ENCODE peak calls at places on chromosomes 16 and 17, in nine cellular contexts. One of them, this sample, is unnamed.

GRCh38 chr17:83084621-83085056 is 5.2 kb downstream of the METRNL start:
- DNase-seq in transverse colon: peak
- DNase-seq in A549: no peak
- DNase-seq in IMR-90: no peak
- DNase-seq in uterus: no peak
- DNase-seq in breast epithelium: no peak
- DNase-seq in tibial nerve: no peak
- DNase-seq in ovary: no peak
- DNase-seq in spleen: no peak
- DNase-seq in this sample: no peak

GRCh38 chr16:610513-611381 is 20.0 kb upstream of the WFIKKN1 start:
- DNase-seq in IMR-90: no peak
- DNase-seq in spleen: peak
- DNase-seq in transverse colon: peak
- DNase-seq in uterus: no peak
- DNase-seq in ovary: peak
- DNase-seq in breast epithelium: no peak
- DNase-seq in tibial nerve: no peak
- DNase-seq in A549: no peak
- DNase-seq in this sample: no peak

GRCh38 chr17:9079461-9080103 is 58.3 kb downstream of the NTN1 start:
- DNase-seq in A549: no peak
- DNase-seq in tibial nerve: no peak
- DNase-seq in breast epithelium: no peak
- DNase-seq in uterus: no peak
- DNase-seq in transverse colon: no peak
- DNase-seq in spleen: no peak
- DNase-seq in ovary: no peak
- DNase-seq in IMR-90: no peak
- DNase-seq in this sample: no peak

GRCh38 chr16:28876973-28877641 is 1.2 kb upstream of the ATP2A1 start:
- DNase-seq in tibial nerve: no peak
- DNase-seq in IMR-90: no peak
- DNase-seq in uterus: no peak
- DNase-seq in breast epithelium: no peak
- DNase-seq in spleen: peak
- DNase-seq in transverse colon: no peak
- DNase-seq in ovary: no peak
- DNase-seq in A549: no peak
- DNase-seq in this sample: no peak

GRCh38 chr17:83149761-83150251 is 70.4 kb downstream of the METRNL start:
- DNase-seq in A549: no peak
- DNase-seq in tibial nerve: no peak
- DNase-seq in uterus: no peak
- DNase-seq in ovary: no peak
- DNase-seq in breast epithelium: peak
- DNase-seq in spleen: peak
- DNase-seq in transverse colon: no peak
- DNase-seq in IMR-90: peak
- DNase-seq in this sample: peak

GRCh38 chr16:53457670-53458069 is 23.4 kb downstream of the RBL2 start:
- DNase-seq in IMR-90: no peak
- DNase-seq in ovary: no peak
- DNase-seq in tibial nerve: no peak
- DNase-seq in uterus: no peak
- DNase-seq in breast epithelium: no peak
- DNase-seq in spleen: no peak
- DNase-seq in A549: no peak
- DNase-seq in transverse colon: peak
- DNase-seq in this sample: no peak

GRCh38 chr17:27207073-27207511 is 86.8 kb upstream of the WSB1 start:
- DNase-seq in breast epithelium: no peak
- DNase-seq in tibial nerve: no peak
- DNase-seq in A549: peak
- DNase-seq in transverse colon: no peak
- DNase-seq in IMR-90: peak
- DNase-seq in spleen: no peak
- DNase-seq in uterus: no peak
- DNase-seq in ovary: no peak
- DNase-seq in this sample: no peak

GRCh38 chr16:9050102-9050830 is 41.2 kb upstream of the HAPSTR1 start:
- DNase-seq in transverse colon: no peak
- DNase-seq in breast epithelium: no peak
- DNase-seq in A549: peak
- DNase-seq in tibial nerve: no peak
- DNase-seq in ovary: no peak
- DNase-seq in IMR-90: peak
- DNase-seq in uterus: no peak
- DNase-seq in spleen: no peak
- DNase-seq in this sample: no peak

GRCh38 chr16:73735018-73735417 is 561.6 kb upstream of the PSMD7 start:
- DNase-seq in tibial nerve: no peak
- DNase-seq in transverse colon: no peak
- DNase-seq in ovary: no peak
- DNase-seq in spleen: no peak
- DNase-seq in uterus: no peak
- DNase-seq in A549: peak
- DNase-seq in IMR-90: peak
- DNase-seq in breast epithelium: no peak
- DNase-seq in this sample: no peak

GRCh38 chr16:15972046-15972868 is 22.8 kb downstream of the ABCC1 start:
- DNase-seq in IMR-90: peak
- DNase-seq in A549: peak
- DNase-seq in uterus: no peak
- DNase-seq in breast epithelium: no peak
- DNase-seq in tibial nerve: no peak
- DNase-seq in ovary: no peak
- DNase-seq in spleen: no peak
- DNase-seq in transverse colon: no peak
- DNase-seq in this sample: no peak

GRCh38 chr17:68776451-68776850 is 175.3 kb upstream of the FAM20A start:
- DNase-seq in transverse colon: no peak
- DNase-seq in spleen: no peak
- DNase-seq in uterus: no peak
- DNase-seq in A549: no peak
- DNase-seq in ovary: peak
- DNase-seq in IMR-90: peak
- DNase-seq in breast epithelium: no peak
- DNase-seq in tibial nerve: no peak
- DNase-seq in this sample: no peak

GRCh38 chr16:48123104-48123788 is 32.5 kb downstream of the ABCC12 start:
- DNase-seq in breast epithelium: no peak
- DNase-seq in A549: peak
- DNase-seq in transverse colon: no peak
- DNase-seq in IMR-90: peak
- DNase-seq in tibial nerve: no peak
- DNase-seq in uterus: no peak
- DNase-seq in ovary: no peak
- DNase-seq in spleen: no peak
- DNase-seq in this sample: no peak

GRCh38 chr16:67943619-67944503 is at the start of gene LCAT:
- DNase-seq in spleen: no peak
- DNase-seq in uterus: no peak
- DNase-seq in tibial nerve: peak
- DNase-seq in A549: no peak
- DNase-seq in IMR-90: no peak
- DNase-seq in ovary: peak
- DNase-seq in transverse colon: peak
- DNase-seq in breast epithelium: no peak
- DNase-seq in this sample: no peak

GRCh38 chr17:45171338-45172231 is 9.9 kb downstream of the HEXIM2 start:
- DNase-seq in tibial nerve: no peak
- DNase-seq in transverse colon: peak
- DNase-seq in spleen: no peak
- DNase-seq in A549: peak
- DNase-seq in ovary: no peak
- DNase-seq in uterus: peak
- DNase-seq in IMR-90: no peak
- DNase-seq in breast epithelium: peak
- DNase-seq in this sample: peak

GRCh38 chr17:10120113-10120485 is 78.3 kb downstream of the GAS7 start:
- DNase-seq in tibial nerve: no peak
- DNase-seq in IMR-90: no peak
- DNase-seq in spleen: no peak
- DNase-seq in uterus: no peak
- DNase-seq in ovary: no peak
- DNase-seq in A549: no peak
- DNase-seq in transverse colon: no peak
- DNase-seq in breast epithelium: no peak
- DNase-seq in this sample: no peak

GRCh38 chr17:38451030-38451839 is 23.0 kb downstream of the ARHGAP23 start:
- DNase-seq in transverse colon: no peak
- DNase-seq in uterus: peak
- DNase-seq in A549: peak
- DNase-seq in spleen: no peak
- DNase-seq in breast epithelium: peak
- DNase-seq in IMR-90: peak
- DNase-seq in tibial nerve: no peak
- DNase-seq in ovary: no peak
- DNase-seq in this sample: no peak

GRCh38 chr16:88807626-88808453 is 3.9 kb downstream of the APRT start:
- DNase-seq in uterus: no peak
- DNase-seq in tibial nerve: no peak
- DNase-seq in breast epithelium: no peak
- DNase-seq in spleen: no peak
- DNase-seq in IMR-90: no peak
- DNase-seq in A549: no peak
- DNase-seq in ovary: no peak
- DNase-seq in transverse colon: no peak
- DNase-seq in this sample: no peak

GRCh38 chr17:71975998-71976649 is 144.7 kb upstream of the SOX9 start:
- DNase-seq in uterus: peak
- DNase-seq in spleen: no peak
- DNase-seq in breast epithelium: peak
- DNase-seq in IMR-90: peak
- DNase-seq in transverse colon: peak
- DNase-seq in tibial nerve: peak
- DNase-seq in ovary: peak
- DNase-seq in A549: peak
- DNase-seq in this sample: peak

GRCh38 chr17:51184124-51184523 is 17.9 kb downstream of the NME2 start:
- DNase-seq in breast epithelium: no peak
- DNase-seq in A549: no peak
- DNase-seq in tibial nerve: no peak
- DNase-seq in uterus: no peak
- DNase-seq in spleen: no peak
- DNase-seq in transverse colon: no peak
- DNase-seq in ovary: no peak
- DNase-seq in IMR-90: no peak
- DNase-seq in this sample: no peak

GRCh38 chr17:7043195-7043543 is 723 bp downstream of the SLC16A11 start:
- DNase-seq in tibial nerve: no peak
- DNase-seq in transverse colon: peak
- DNase-seq in A549: no peak
- DNase-seq in ovary: peak
- DNase-seq in breast epithelium: no peak
- DNase-seq in uterus: no peak
- DNase-seq in IMR-90: no peak
- DNase-seq in spleen: no peak
- DNase-seq in this sample: no peak

GRCh38 chr17:19270347-19270950 is 33.3 kb downstream of the EPN2 start:
- DNase-seq in A549: no peak
- DNase-seq in ovary: no peak
- DNase-seq in transverse colon: no peak
- DNase-seq in tibial nerve: no peak
- DNase-seq in uterus: no peak
- DNase-seq in breast epithelium: no peak
- DNase-seq in IMR-90: no peak
- DNase-seq in spleen: peak
- DNase-seq in this sample: no peak
- TF ChIP-seq CTCF in A549: no peak
- TF ChIP-seq CTCF in ovary: no peak
- TF ChIP-seq CTCF in transverse colon: peak
- TF ChIP-seq CTCF in tibial nerve: no peak
- TF ChIP-seq CTCF in uterus: no peak
- TF ChIP-seq CTCF in breast epithelium: no peak
- TF ChIP-seq CTCF in IMR-90: no peak
- TF ChIP-seq CTCF in spleen: no peak
- TF ChIP-seq CTCF in this sample: no peak

GRCh38 chr17:60744355-60744958 is 66.8 kb downstream of the BCAS3 start:
- DNase-seq in ovary: no peak
- DNase-seq in transverse colon: no peak
- DNase-seq in breast epithelium: no peak
- DNase-seq in spleen: no peak
- DNase-seq in uterus: no peak
- DNase-seq in A549: no peak
- DNase-seq in IMR-90: peak
- DNase-seq in tibial nerve: no peak
- DNase-seq in this sample: no peak
- TF ChIP-seq POLR2A in ovary: no peak
- TF ChIP-seq POLR2A in transverse colon: no peak
- TF ChIP-seq POLR2A in breast epithelium: no peak
- TF ChIP-seq POLR2A in spleen: no peak
- TF ChIP-seq POLR2A in uterus: no peak
- TF ChIP-seq POLR2A in A549: no peak
- TF ChIP-seq POLR2A in IMR-90: no peak
- TF ChIP-seq POLR2A in tibial nerve: no peak
- TF ChIP-seq POLR2A in this sample: no peak

GRCh38 chr17:59456428-59456827 is 109.0 kb upstream of the DHX40 start:
- DNase-seq in breast epithelium: no peak
- DNase-seq in tibial nerve: no peak
- DNase-seq in transverse colon: no peak
- DNase-seq in uterus: no peak
- DNase-seq in A549: no peak
- DNase-seq in ovary: no peak
- DNase-seq in IMR-90: no peak
- DNase-seq in spleen: no peak
- DNase-seq in this sample: no peak
- TF ChIP-seq CTCF in breast epithelium: no peak
- TF ChIP-seq CTCF in tibial nerve: no peak
- TF ChIP-seq CTCF in transverse colon: no peak
- TF ChIP-seq CTCF in uterus: no peak
- TF ChIP-seq CTCF in A549: no peak
- TF ChIP-seq CTCF in ovary: no peak
- TF ChIP-seq CTCF in IMR-90: no peak
- TF ChIP-seq CTCF in spleen: no peak
- TF ChIP-seq CTCF in this sample: no peak

DNA sequence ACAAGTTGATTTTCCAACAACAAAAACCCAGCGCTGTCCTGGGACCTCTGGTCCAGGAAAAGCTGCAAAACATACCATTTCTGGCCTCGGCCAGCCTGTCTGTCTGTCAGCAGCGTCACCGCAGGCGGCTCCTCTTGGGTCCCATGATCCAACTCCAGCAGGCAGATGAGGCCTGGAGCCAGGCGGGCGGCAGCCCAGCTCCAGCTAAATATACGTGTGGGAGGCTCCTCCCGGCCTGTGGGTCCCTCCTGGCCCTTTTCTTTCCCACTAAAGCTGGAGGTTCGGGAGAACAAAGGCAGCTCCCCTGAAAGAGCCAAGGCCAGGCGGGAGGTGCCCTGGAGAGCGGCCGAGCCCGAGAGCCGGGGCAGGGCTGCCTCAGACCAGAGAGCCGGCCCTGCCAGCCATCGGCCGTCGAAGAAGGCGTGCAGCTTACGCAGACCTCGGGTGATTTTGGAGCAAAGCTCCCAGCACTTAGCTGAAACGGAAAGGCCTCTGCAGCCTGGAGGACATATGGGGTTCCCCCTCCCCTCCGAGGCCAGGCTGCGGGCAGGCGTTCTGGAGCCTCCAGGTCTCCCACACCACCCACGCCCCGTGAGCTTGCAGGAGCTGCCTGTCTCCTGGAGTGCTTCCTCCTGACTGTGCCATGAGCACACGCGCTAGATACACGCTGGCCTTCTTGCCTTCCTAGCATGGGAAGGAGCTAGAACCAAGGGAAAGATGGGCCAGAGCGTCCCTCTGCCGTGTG is 19.9 kb upstream of the JPH3 start:
- DNase-seq in ovary: peak
- DNase-seq in IMR-90: peak
- DNase-seq in tibial nerve: peak
- DNase-seq in transverse colon: peak
- DNase-seq in spleen: peak
- DNase-seq in A549: no peak
- DNase-seq in uterus: peak
- DNase-seq in breast epithelium: peak
- DNase-seq in this sample: peak
- TF ChIP-seq POLR2A in ovary: peak
- TF ChIP-seq POLR2A in IMR-90: no peak
- TF ChIP-seq POLR2A in tibial nerve: no peak
- TF ChIP-seq POLR2A in transverse colon: no peak
- TF ChIP-seq POLR2A in spleen: no peak
- TF ChIP-seq POLR2A in A549: no peak
- TF ChIP-seq POLR2A in uterus: no peak
- TF ChIP-seq POLR2A in breast epithelium: no peak
- TF ChIP-seq POLR2A in this sample: no peak

This sample was measured in lower leg skin.